ENCODE peak calls at places on chromosomes 4 and X, in eight cellular contexts. P is NCI-H1092, R is ovary, M is kidney epithelial cell, J is DMS 273 treated with DMSO at 0.1 percent for 48 hours, Y is head of caudate nucleus, U is COLO829, X is AG09309. L is an unnamed sample.

GRCh38 chr4:40212674-40213504 is 16.1 kb downstream of the RHOH start:
- DNase-seq in U (peak; percentile 3), J (no peak), X (no peak), M (no peak), P (no peak), Y (no peak), R (no peak), L (peak; percentile 20)

GRCh38 chr4:98508825-98509539 is 149.4 kb downstream of the TSPAN5 start:
- DNase-seq in U (no peak), M (no peak), P (no peak), X (no peak), R (no peak), J (peak; percentile 43), Y (no peak), L (peak; percentile 47)

GRCh38 chrX:128052303-128052702 is at the start of gene ACTRT1:
- DNase-seq in M (no peak), P (no peak), U (no peak), J (no peak), X (no peak), Y (no peak), R (no peak), L (no peak)

GRCh38 chr4:169582203-169582602 is 30.2 kb downstream of the NEK1 start:
- DNase-seq in Y (no peak), P (no peak), X (no peak), U (no peak), M (no peak), R (no peak), J (no peak), L (no peak)

GRCh38 chr4:78137538-78137937 is 80.4 kb downstream of the FRAS1 start:
- DNase-seq in J (no peak), M (no peak), U (no peak), X (no peak), R (no peak), Y (no peak), P (no peak), L (no peak)

GRCh38 chr4:113114884-113115283 is 65.4 kb downstream of the ANK2 start:
- DNase-seq in J (no peak), R (no peak), X (no peak), U (no peak), M (no peak), Y (no peak), P (no peak), L (no peak)

GRCh38 chr4:81518762-81519427 is 47.2 kb upstream of the RASGEF1B start:
- DNase-seq in X (no peak), M (no peak), Y (no peak), R (no peak), J (no peak), U (no peak), P (no peak), L (no peak)

GRCh38 chrX:150212672-150213480 is 150.2 kb upstream of the MAMLD1 start:
- DNase-seq in X (no peak), Y (no peak), M (no peak), J (no peak), U (no peak), P (no peak), R (no peak), L (peak; percentile 65)

GRCh38 chr4:99815597-99816011 is 1.0 kb upstream of the DAPP1 start:
- DNase-seq in J (no peak), X (no peak), M (peak; percentile 66), R (no peak), P (peak; percentile 7), Y (no peak), U (no peak), L (peak; percentile 12)

GRCh38 chr4:144646523-144647094 is 653 bp downstream of the HHIP start:
- DNase-seq in R (peak; percentile 43), X (no peak), U (no peak), P (no peak), Y (peak; percentile 31), M (no peak), J (no peak), L (peak; percentile 24)

GRCh38 chr4:29075366-29075765 is 1644.8 kb upstream of the PCDH7 start:
- DNase-seq in X (no peak), P (no peak), Y (no peak), M (no peak), J (no peak), U (no peak), R (no peak), L (no peak)

GRCh38 chr4:5206391-5206790 is 155.1 kb downstream of the STK32B start:
- DNase-seq in R (no peak), U (peak; percentile 93), M (peak; percentile 61), J (peak; percentile 89), P (peak; percentile 61), X (peak; percentile 71), Y (peak; percentile 73), L (no peak)

GRCh38 chr4:149555146-149555545 is 260.5 kb downstream of the IQCM start:
- DNase-seq in R (no peak), P (no peak), Y (peak; percentile 25), J (no peak), U (peak; percentile 65), X (no peak), M (peak; percentile 44), L (peak; percentile 50)

GRCh38 chrX:73525928-73526690 is 36.9 kb upstream of the CHIC1 start:
- DNase-seq in M (no peak), R (no peak), P (no peak), J (no peak), X (no peak), Y (no peak), U (no peak), L (no peak)

GRCh38 chr4:141435446-141436225 is 200.7 kb upstream of the IL15 start:
- DNase-seq in X (no peak), M (no peak), P (no peak), J (no peak), R (no peak), Y (no peak), U (no peak), L (peak; percentile 23)

GRCh38 chr4:61533140-61533539 is 333.0 kb downstream of the ADGRL3 start:
- DNase-seq in U (no peak), R (no peak), J (no peak), Y (no peak), P (no peak), M (peak; percentile 52), X (no peak), L (no peak)

L was measured in choroid plexus epithelial cell.